ENCODE peak calls at places on chromosomes 4 and X, in five cellular contexts. S is H1, I is K562, J is A549, M is HepG2. E is an unnamed sample.

GRCh38 chr4:26248647-26249046 is 72.2 kb upstream of the RBPJ start:
- DNase-seq in S (no peak), I (no peak), J (no peak), M (no peak), E (no peak)

GRCh38 chr4:15848191-15848842 is 70.2 kb downstream of the CD38 start:
- DNase-seq in S (no peak), I (no peak), J (no peak), M (no peak), E (no peak)

GRCh38 chr4:186622788-186623464 is 67.6 kb upstream of the MTNR1A start:
- DNase-seq in S (no peak), I (no peak), J (no peak), M (no peak), E (no peak)

GRCh38 chrX:103540145-103540544 is 20.9 kb upstream of the RAB40A start:
- DNase-seq in S (no peak), I (no peak), J (no peak), M (no peak), E (no peak)

GRCh38 chr4:108047199-108047598 is 57.5 kb downstream of the HADH start:
- DNase-seq in S (no peak), I (no peak), J (no peak), M (no peak), E (no peak)

GRCh38 chr4:57100979-57101629 is 9.1 kb downstream of the IGFBP7 start:
- DNase-seq in S (no peak), I (no peak), J (no peak), M (peak), E (no peak)

GRCh38 chr4:157076578-157076947 is 613 bp downstream of the GLRB start:
- DNase-seq in S (peak), I (no peak), J (peak), M (no peak), E (no peak)

GRCh38 chr4:182655321-182655720 is 261.9 kb downstream of the DCTD start:
- DNase-seq in S (no peak), I (no peak), J (no peak), M (no peak), E (no peak)

GRCh38 chr4:122842984-122843531 is 16.4 kb downstream of the FGF2 start:
- DNase-seq in S (peak), I (no peak), J (no peak), M (no peak), E (no peak)

GRCh38 chr4:57182132-57182874 is 72.1 kb upstream of the IGFBP7 start:
- DNase-seq in S (no peak), I (no peak), J (no peak), M (no peak), E (no peak)

GRCh38 chr4:36399762-36400353 is 118.4 kb downstream of the DTHD1 start:
- DNase-seq in S (no peak), I (no peak), J (no peak), M (peak), E (peak)

GRCh38 chr4:86279247-86279960 is 80.4 kb downstream of the MAPK10 start:
- DNase-seq in S (no peak), I (no peak), J (no peak), M (no peak), E (no peak)

GRCh38 chrX:153477039-153477438 is 6.7 kb upstream of the HAUS7 start:
- DNase-seq in S (no peak), I (no peak), J (no peak), M (no peak), E (no peak)

GRCh38 chr4:159383569-159383934 is 280.7 kb downstream of the RAPGEF2 start:
- DNase-seq in S (no peak), I (no peak), J (no peak), M (no peak), E (no peak)

GRCh38 chr4:107734120-107734519 is 14.1 kb upstream of the PAPSS1 start:
- DNase-seq in S (peak), I (peak), J (no peak), M (no peak), E (no peak)

GRCh38 chr4:54909964-54910363 is 215.4 kb downstream of the KDR start:
- DNase-seq in S (no peak), I (no peak), J (no peak), M (no peak), E (no peak)

GRCh38 chr4:98658287-98659105 is at the start of gene TSPAN5:
- DNase-seq in S (peak), I (peak), J (peak), M (peak), E (no peak)

GRCh38 chr4:189053621-189054020 is 887.1 kb upstream of the FRG1 start:
- DNase-seq in S (no peak), I (no peak), J (no peak), M (no peak), E (no peak)

GRCh38 chrX:42678133-42678532 is 99.8 kb downstream of the PPP1R2C start:
- DNase-seq in S (no peak), I (no peak), J (no peak), M (no peak), E (no peak)

GRCh38 chr4:152415980-152416379 is 119.9 kb downstream of the FBXW7 start:
- DNase-seq in S (no peak), I (no peak), J (no peak), M (peak), E (no peak)
- TF ChIP-seq KDM1A in S (no peak), I (no peak), J (no peak), M (no peak), E (no peak)

GRCh38 chr4:169229571-169230028 is 41.2 kb downstream of the SH3RF1 start:
- DNase-seq in S (no peak), I (no peak), J (peak), M (no peak), E (no peak)
- TF ChIP-seq KDM1A in S (no peak), I (no peak), J (no peak), M (no peak), E (no peak)

DNA sequence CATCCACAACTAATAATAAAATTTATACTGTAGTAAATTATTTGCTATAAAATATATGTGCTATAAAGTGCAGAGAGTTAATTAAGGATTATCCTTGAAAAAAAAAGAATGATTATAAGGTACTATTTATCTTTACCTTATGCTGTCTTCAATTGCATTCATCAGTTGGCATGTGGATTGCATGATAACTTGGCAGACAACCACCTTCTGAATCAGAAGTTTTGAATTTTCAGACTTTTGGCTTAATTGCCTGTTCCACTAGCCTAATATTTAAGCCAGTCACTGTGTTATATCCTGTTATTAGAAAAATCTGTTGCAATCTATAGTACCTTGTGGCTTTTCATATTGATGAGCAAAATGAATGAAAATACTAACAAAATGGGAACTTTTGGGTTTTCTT is 1040.3 kb upstream of the PCDH10 start:
- DNase-seq in S (no peak), I (no peak), J (no peak), M (no peak), E (no peak)
- TF ChIP-seq KDM1A in S (no peak), I (no peak), J (no peak), M (no peak), E (no peak)

DNA sequence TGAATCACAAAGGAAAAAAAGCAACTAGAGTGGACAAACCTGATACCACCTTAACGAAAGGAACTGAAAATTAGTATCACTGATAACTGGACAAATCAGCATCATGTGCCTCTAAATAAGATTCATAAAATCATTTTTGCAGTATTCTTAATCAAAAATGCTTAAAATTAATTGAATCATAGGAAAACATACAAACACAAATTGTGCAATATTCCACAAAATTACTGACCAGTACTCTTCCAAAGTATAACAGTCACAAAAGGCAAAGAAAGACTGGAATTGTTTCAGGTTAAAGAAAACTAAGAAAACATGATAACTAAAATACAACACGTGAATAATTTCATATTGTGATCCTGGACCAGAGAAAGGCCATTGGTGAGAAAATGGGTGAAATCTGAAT is 27.1 kb downstream of the FBXW7 start:
- DNase-seq in S (no peak), I (no peak), J (no peak), M (no peak), E (no peak)
- TF ChIP-seq KDM1A in S (no peak), I (no peak), J (no peak), M (no peak), E (no peak)

GRCh38 chr4:41144812-41145211 is 69.5 kb downstream of the APBB2 start:
- DNase-seq in S (no peak), I (no peak), J (no peak), M (peak), E (no peak)
- TF ChIP-seq KDM1A in S (no peak), I (no peak), J (no peak), M (no peak), E (no peak)

GRCh38 chr4:3372933-3373465 is 68.8 kb upstream of the HGFAC start:
- DNase-seq in S (no peak), I (no peak), J (no peak), M (no peak), E (peak)
- TF ChIP-seq KDM1A in S (no peak), I (no peak), J (no peak), M (no peak), E (no peak)

GRCh38 chr4:140637836-140638235 is 69.1 kb upstream of the UCP1 start:
- DNase-seq in S (no peak), I (peak), J (peak), M (peak), E (no peak)
- TF ChIP-seq KDM1A in S (no peak), I (no peak), J (no peak), M (no peak), E (no peak)

DNA sequence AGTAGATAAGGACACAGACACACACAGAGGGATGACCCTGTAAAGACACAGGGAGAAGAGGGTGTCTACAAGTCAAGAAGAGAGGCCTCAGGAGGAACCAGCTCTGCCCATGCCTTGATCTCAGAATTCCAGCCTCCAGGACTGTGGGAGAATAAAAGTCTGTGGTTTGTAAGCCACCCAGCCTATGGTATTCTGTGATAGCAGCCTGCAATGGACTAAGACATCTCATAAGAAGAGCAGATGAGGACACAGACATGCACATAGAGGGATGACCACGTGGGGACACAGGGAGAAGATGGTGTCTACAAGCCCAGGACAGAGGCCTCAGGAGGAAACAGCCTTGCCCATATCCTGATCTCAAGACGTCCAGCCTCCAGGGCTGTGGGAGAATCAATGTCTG is 9.4 kb downstream of the XG start:
- DNase-seq in S (no peak), I (no peak), J (no peak), M (no peak), E (no peak)
- TF ChIP-seq KDM1A in S (no peak), I (no peak), J (no peak), M (no peak), E (no peak)